ENCODE peak calls at places on chromosomes 4 and X, in six cellular contexts. R, S, T, Y, Q and L are unnamed samples.

GRCh38 chr4:163595590-163595989 is 101.1 kb downstream of the TMA16 start:
- DNase-seq in Y (no peak), Q (no peak), T (no peak), R (no peak), S (no peak), L (no peak)

GRCh38 chr4:157043131-157043530 is 32.8 kb upstream of the GLRB start:
- DNase-seq in Q (no peak), S (no peak), R (no peak), T (no peak), Y (peak; percentile 18), L (peak; percentile 16)

GRCh38 chr4:1903035-1903434 is 31.8 kb downstream of the NSD2 start:
- DNase-seq in S (no peak), Q (no peak), Y (no peak), R (no peak), T (no peak), L (no peak)

GRCh38 chr4:7134737-7135388 is 57.5 kb upstream of the SORCS2 start:
- DNase-seq in R (no peak), T (no peak), Q (no peak), S (no peak), Y (peak; percentile 97), L (peak; percentile 75)

GRCh38 chr4:67437974-67438713 is 107.2 kb downstream of the CENPC start:
- DNase-seq in S (no peak), Q (no peak), T (no peak), R (no peak), Y (peak; percentile 87), L (no peak)

GRCh38 chr4:153143527-153144348 is 60.5 kb upstream of the TRIM2 start:
- DNase-seq in S (no peak), T (no peak), Q (no peak), R (peak; percentile 69), Y (peak; percentile 75), L (peak; percentile 93)

GRCh38 chr4:83128235-83128929 is 13.9 kb upstream of the PLAC8 start:
- DNase-seq in S (no peak), R (no peak), Q (no peak), Y (peak; percentile 81), T (no peak), L (no peak)

GRCh38 chr4:83043801-83044407 is 8.9 kb downstream of the COPS4 start:
- DNase-seq in Q (no peak), S (no peak), R (no peak), T (no peak), Y (peak; percentile 86), L (no peak)

GRCh38 chr4:159280442-159281172 is 177.7 kb downstream of the RAPGEF2 start:
- DNase-seq in R (no peak), S (no peak), T (no peak), Y (no peak), Q (no peak), L (no peak)

GRCh38 chr4:13762126-13762525 is 134.6 kb upstream of the BOD1L1 start:
- DNase-seq in Y (no peak), R (no peak), S (no peak), T (no peak), Q (no peak), L (no peak)

GRCh38 chr4:153241295-153241694 is 37.1 kb downstream of the TRIM2 start:
- DNase-seq in Q (no peak), Y (no peak), S (peak; percentile 21), R (no peak), T (no peak), L (no peak)

GRCh38 chr4:153185453-153185852 is 18.8 kb upstream of the TRIM2 start:
- DNase-seq in R (no peak), Y (no peak), Q (no peak), T (no peak), S (no peak), L (no peak)

GRCh38 chr4:119774840-119775239 is 146.2 kb upstream of the PDE5A start:
- DNase-seq in Q (no peak), R (no peak), T (no peak), S (no peak), Y (no peak), L (no peak)

GRCh38 chr4:25900310-25900709 is 13.7 kb upstream of the SMIM20 start:
- DNase-seq in Y (peak; percentile 25), R (no peak), T (no peak), Q (no peak), S (no peak), L (no peak)

GRCh38 chr4:153419029-153419428 is 47.1 kb upstream of the TMEM131L start:
- DNase-seq in T (no peak), S (no peak), Y (no peak), R (no peak), Q (no peak), L (no peak)

GRCh38 chrX:10112510-10112909 is 44.3 kb upstream of the CLCN4 start:
- DNase-seq in S (no peak), Q (no peak), R (no peak), Y (no peak), T (no peak), L (no peak)

GRCh38 chr4:173192375-173193162 is 24.0 kb downstream of the GALNT7 start:
- DNase-seq in R (no peak), S (no peak), Q (no peak), Y (no peak), T (no peak), L (no peak)

GRCh38 chrX:104195489-104196084 is 29.3 kb downstream of the FAM199X start:
- DNase-seq in R (no peak), Y (peak; percentile 48), T (no peak), Q (peak; percentile 4), S (no peak), L (peak; percentile 5)

GRCh38 chrX:104918122-104918521 is 302.4 kb downstream of the TEX13A start:
- DNase-seq in T (no peak), Y (no peak), R (no peak), S (no peak), Q (no peak), L (no peak)

GRCh38 chr4:150598906-150599305 is 17.0 kb downstream of the MAB21L2 start:
- DNase-seq in Q (no peak), T (no peak), R (no peak), S (no peak), Y (no peak), L (no peak)
- TF ChIP-seq CTCF in Q (no peak), T (no peak), R (no peak), S (no peak), Y (no peak), L (no peak)

DNA sequence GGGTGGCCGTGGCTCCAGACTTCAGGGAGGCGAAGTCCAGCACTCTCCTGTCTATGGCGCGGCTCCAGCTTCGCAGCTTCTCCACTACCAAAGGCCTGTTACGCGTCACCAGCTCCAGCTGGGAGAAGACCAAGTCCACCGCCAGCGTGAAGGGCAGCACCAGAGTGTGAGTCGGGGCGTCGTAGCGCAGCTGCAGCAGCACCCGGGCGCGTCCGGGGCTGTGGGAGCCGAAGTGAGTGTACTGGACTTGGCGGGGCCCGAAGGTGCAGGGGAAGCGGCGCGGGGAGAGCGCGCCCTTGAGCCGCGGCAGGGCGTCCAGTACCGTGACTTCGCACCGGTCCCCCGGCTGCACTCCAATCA is 435 bp downstream of the FREM3 start:
- DNase-seq in R (no peak), Y (no peak), T (no peak), S (no peak), Q (no peak), L (no peak)
- H3K4me3 ChIP-seq in R (no peak overlapping the region), Y (no peak overlapping the region), T (peak overlapping the region; percentile 18), S (no peak overlapping the region), Q (no peak overlapping the region), L (no peak overlapping the region)

DNA sequence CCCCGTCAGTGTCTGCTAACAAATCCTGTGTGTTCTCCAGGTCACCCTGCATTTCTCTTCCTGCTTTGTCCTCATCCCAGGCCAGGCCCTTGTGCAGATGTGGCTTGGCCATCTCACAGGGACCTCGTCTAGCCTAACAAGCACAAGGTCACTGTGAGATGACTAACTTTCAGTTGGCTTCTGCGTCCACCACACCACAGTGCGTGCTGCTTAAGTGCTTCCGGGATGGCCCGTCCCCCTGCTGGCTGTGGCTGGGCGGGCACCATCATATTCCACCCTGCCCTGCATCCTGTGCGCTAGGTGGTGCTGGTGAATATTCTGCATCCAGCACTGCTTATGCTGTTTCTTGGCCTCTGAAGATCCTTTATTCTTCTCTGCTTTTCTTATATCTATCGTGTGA is 33.8 kb downstream of the RBBP7 start:
- DNase-seq in Q (peak; percentile 57), Y (no peak), S (no peak), T (no peak), R (peak; percentile 42), L (no peak)
- TF ChIP-seq CTCF in Q (peak; percentile 19), Y (peak; percentile 44), S (no peak), T (peak; percentile 60), R (peak; percentile 78), L (peak; percentile 32)

DNA sequence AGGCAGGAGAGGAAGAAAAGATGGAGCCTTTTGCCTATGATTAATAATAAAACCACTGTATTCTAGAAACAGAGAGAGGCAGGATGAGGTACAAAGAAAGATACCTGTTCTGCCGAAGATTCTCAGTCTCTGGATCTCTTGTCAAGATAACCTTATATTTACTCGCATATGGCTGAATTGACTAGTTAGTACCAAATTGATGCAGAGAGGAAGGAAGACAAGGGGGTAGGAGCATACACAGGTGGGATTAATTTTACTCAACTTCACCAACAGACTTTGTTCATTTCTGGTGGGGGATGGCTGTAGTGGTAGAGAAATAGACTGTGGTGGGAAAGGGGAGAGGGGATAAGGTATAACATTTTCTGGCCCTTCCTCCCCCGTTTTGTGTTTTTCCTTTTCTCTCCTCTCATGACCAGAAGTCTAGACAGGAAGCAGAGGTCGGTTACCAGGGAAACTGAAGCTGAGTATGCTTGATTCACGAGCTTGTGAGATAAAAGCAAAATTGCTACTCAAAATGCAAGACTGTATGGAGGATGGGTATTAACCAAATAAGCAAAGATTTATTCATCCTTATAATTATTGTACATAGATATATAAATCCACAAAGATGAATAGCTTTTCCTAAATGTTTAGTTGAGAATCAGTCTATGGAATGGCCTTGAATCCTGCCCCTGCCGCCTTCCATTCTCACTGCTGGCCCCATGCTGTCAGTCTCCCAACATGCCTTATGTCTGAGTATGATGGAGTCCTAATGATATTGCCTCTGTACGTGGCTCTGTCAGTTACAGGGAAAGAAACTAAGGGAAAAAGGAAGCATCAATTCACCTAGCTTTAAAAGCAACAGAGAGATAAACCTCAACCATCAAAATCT is 17.8 kb upstream of the PAGE2B start:
- DNase-seq in Y (peak; percentile 56), S (no peak), T (no peak), Q (no peak), R (no peak), L (no peak)
- H3K4me3 ChIP-seq in Y (no peak overlapping the region), S (no peak overlapping the region), T (no peak overlapping the region), Q (no peak overlapping the region), R (no peak overlapping the region), L (no peak overlapping the region)

GRCh38 chr4:6134612-6135220 is 65.6 kb downstream of the JAKMIP1 start:
- DNase-seq in T (no peak), S (no peak), R (peak; percentile 68), Y (no peak), Q (peak; percentile 31), L (no peak)
- TF ChIP-seq CTCF in T (no peak), S (no peak), R (peak; percentile 92), Y (no peak), Q (peak; percentile 18), L (no peak)